ENCODE peak calls at places on chromosome 16, in eight cellular contexts. C is left lung, R is hypothalamus, Z is head of caudate nucleus, X is HS-5, W is astrocyte of the cerebellum, N is IMR-90, S is NCI-H1092 treated with DMSO at 0.1 percent for 48 hours. G is an unnamed sample.

GRCh38 chr16:14003119-14003570 is 68.0 kb upstream of the MRTFB start:
- DNase-seq in N (peak), Z (peak), S (no peak), W (no peak), C (peak), X (no peak), R (peak), G (no peak)

GRCh38 chr16:80208015-80208414 is 332.8 kb upstream of the DYNLRB2 start:
- DNase-seq in Z (no peak), R (no peak), S (no peak), N (no peak), C (no peak), X (no peak), W (no peak), G (no peak)

GRCh38 chr16:27611340-27611739 is 61.4 kb downstream of the KATNIP start:
- DNase-seq in C (no peak), R (no peak), Z (no peak), N (no peak), S (no peak), X (no peak), W (no peak), G (no peak)

GRCh38 chr16:10663744-10664143 is 31.0 kb downstream of the TEKT5 start:
- DNase-seq in R (no peak), Z (no peak), S (no peak), X (no peak), N (no peak), C (no peak), W (no peak), G (no peak)

GRCh38 chr16:78421244-78421661 is 321.8 kb downstream of the WWOX start:
- DNase-seq in Z (no peak), R (no peak), N (no peak), W (no peak), S (no peak), X (no peak), C (no peak), G (no peak)

GRCh38 chr16:58455750-58456149 is 44.2 kb upstream of the NDRG4 start:
- DNase-seq in X (no peak), C (no peak), N (no peak), W (no peak), R (no peak), S (no peak), Z (no peak), G (no peak)

GRCh38 chr16:80466024-80466986 is 74.5 kb upstream of the DYNLRB2 start:
- DNase-seq in W (peak), S (peak), C (peak), X (peak), Z (peak), R (peak), N (peak), G (peak)

GRCh38 chr16:89574681-89575246 is 794 bp upstream of the CPNE7 start:
- DNase-seq in R (no peak), N (peak), W (no peak), X (no peak), S (no peak), Z (no peak), C (no peak), G (no peak)

GRCh38 chr16:56742030-56742984 is 12.4 kb downstream of the NUP93 start:
- DNase-seq in R (no peak), Z (no peak), N (peak), S (no peak), W (peak), X (peak), C (no peak), G (peak)

GRCh38 chr16:28534542-28535373 is 4.0 kb downstream of the NUPR1 start:
- DNase-seq in N (no peak), S (no peak), W (no peak), C (no peak), Z (no peak), R (no peak), X (no peak), G (no peak)

GRCh38 chr16:72942021-72942420 is 105.9 kb downstream of the ZFHX3 start:
- DNase-seq in X (no peak), S (no peak), C (no peak), W (no peak), N (no peak), Z (no peak), R (no peak), G (no peak)

GRCh38 chr16:46765050-46765449 is 16.9 kb upstream of the MYLK3 start:
- DNase-seq in W (peak), R (no peak), Z (no peak), S (no peak), X (no peak), C (no peak), N (peak), G (peak)

GRCh38 chr16:85309656-85310587 is 197.7 kb upstream of the CIBAR2 start:
- DNase-seq in Z (peak), N (no peak), R (peak), C (peak), X (no peak), W (no peak), S (peak), G (no peak)

GRCh38 chr16:23640669-23640958 is 496 bp downstream of the PALB2 start:
- DNase-seq in X (no peak), Z (no peak), W (no peak), S (peak), N (no peak), C (no peak), R (no peak), G (no peak)

GRCh38 chr16:84067640-84068039 is 25.0 kb upstream of the SLC38A8 start:
- DNase-seq in S (no peak), W (no peak), N (no peak), R (no peak), C (no peak), X (no peak), Z (no peak), G (no peak)

GRCh38 chr16:50845296-50845695 is 103.4 kb downstream of the CYLD start:
- DNase-seq in W (no peak), S (no peak), C (no peak), Z (no peak), R (no peak), X (no peak), N (no peak), G (no peak)

GRCh38 chr16:50529334-50529733 is 18.9 kb upstream of the NKD1 start:
- DNase-seq in X (no peak), C (no peak), W (no peak), Z (no peak), S (no peak), N (no peak), R (no peak), G (no peak)

GRCh38 chr16:89040861-89041570 is 52.6 kb upstream of the ACSF3 start:
- DNase-seq in S (no peak), W (no peak), N (no peak), Z (no peak), R (no peak), X (no peak), C (peak), G (no peak)

GRCh38 chr16:2276501-2277195 is 8.7 kb upstream of the RNPS1 start:
- DNase-seq in C (peak), X (no peak), R (no peak), W (no peak), S (no peak), Z (no peak), N (no peak), G (no peak)

GRCh38 chr16:81823111-81823510 is 44.0 kb downstream of the PLCG2 start:
- DNase-seq in W (no peak), X (no peak), Z (peak), R (peak), C (peak), N (no peak), S (no peak), G (no peak)

GRCh38 chr16:87733190-87733589 is 32.6 kb downstream of the KLHDC4 start:
- DNase-seq in S (no peak), W (no peak), N (no peak), X (no peak), C (no peak), Z (no peak), R (no peak), G (no peak)

GRCh38 chr16:55622930-55623561 is 32.7 kb upstream of the SLC6A2 start:
- DNase-seq in W (no peak), Z (no peak), C (no peak), X (no peak), N (no peak), R (no peak), S (no peak), G (no peak)

GRCh38 chr16:46916980-46917379 is 32.8 kb downstream of the GPT2 start:
- DNase-seq in R (no peak), S (no peak), C (no peak), X (no peak), W (no peak), Z (no peak), N (peak), G (no peak)

GRCh38 chr16:929227-929669 is 41.5 kb downstream of the LMF1 start:
- DNase-seq in C (peak), R (no peak), W (no peak), X (no peak), S (no peak), N (no peak), Z (no peak), G (no peak)

GRCh38 chr16:68083861-68084503 is 1.2 kb upstream of the NFATC3 start:
- DNase-seq in Z (no peak), R (no peak), S (no peak), C (peak), N (peak), W (no peak), X (no peak), G (no peak)

GRCh38 chr16:13553453-13553985 is 366.4 kb upstream of the ERCC4 start:
- DNase-seq in N (no peak), C (no peak), X (no peak), S (no peak), W (peak), R (no peak), Z (no peak), G (no peak)